ENCODE peak calls at places on chromosomes 13 and 19, in seven cellular contexts. R is ovary; S is PC-9; P is fibroblast of villous mesenchyme; N is T-helper 2 cell; J is NCI-H2029; Z is stimulated activated CD4-positive, alpha-beta T cell treated with anti-CD3 and anti-CD28 coated beads, Interleukin-1b, Interleukin-23, amount 100 ng/mL, for 24 hours. W is an unnamed sample.

GRCh38 chr19:46205183-46205984 is 24.2 kb upstream of the IGFL1 start:
- DNase-seq in R (no peak), S (no peak), P (no peak), N (no peak), J (no peak), Z (no peak), W (no peak)

GRCh38 chr19:21699197-21699596 is 68.2 kb downstream of the ZNF100 start:
- DNase-seq in R (no peak), S (no peak), P (no peak), N (no peak), J (peak; percentile 93), Z (no peak), W (no peak)

GRCh38 chr19:13155472-13156284 is 5.5 kb downstream of the IER2 start:
- DNase-seq in R (peak; percentile 85), S (peak; percentile 93), P (peak; percentile 93), N (peak; percentile 73), J (no peak), Z (peak; percentile 65), W (peak; percentile 33)

GRCh38 chr13:23715762-23716235 is 145.6 kb downstream of the TNFRSF19 start:
- DNase-seq in R (no peak), S (no peak), P (peak; percentile 40), N (no peak), J (no peak), Z (no peak), W (no peak)

GRCh38 chr13:45909089-45909488 is 57.5 kb upstream of the SIAH3 start:
- DNase-seq in R (no peak), S (no peak), P (no peak), N (no peak), J (no peak), Z (no peak), W (no peak)

GRCh38 chr13:60448907-60449510 is 52.0 kb downstream of the TDRD3 start:
- DNase-seq in R (no peak), S (peak; percentile 3), P (peak; percentile 55), N (no peak), J (no peak), Z (no peak), W (no peak)

GRCh38 chr13:39353988-39354387 is 249.0 kb downstream of the LHFPL6 start:
- DNase-seq in R (no peak), S (no peak), P (peak; percentile 2), N (no peak), J (no peak), Z (no peak), W (no peak)

GRCh38 chr19:38003427-38004099 is 96.6 kb downstream of the SIPA1L3 start:
- DNase-seq in R (peak; percentile 48), S (peak; percentile 63), P (peak; percentile 91), N (no peak), J (peak; percentile 93), Z (peak; percentile 5), W (peak; percentile 62)

GRCh38 chr13:93116809-93117208 is 109.8 kb upstream of the GPC6 start:
- DNase-seq in R (no peak), S (no peak), P (no peak), N (no peak), J (peak; percentile 29), Z (no peak), W (no peak)

GRCh38 chr13:42707596-42707995 is 73.8 kb upstream of the FAM216B start:
- DNase-seq in R (no peak), S (no peak), P (peak; percentile 39), N (no peak), J (no peak), Z (no peak), W (no peak)

GRCh38 chr19:45884682-45885555 is 1.0 kb downstream of the IRF2BP1 start:
- DNase-seq in R (peak; percentile 29), S (peak; percentile 21), P (no peak), N (no peak), J (no peak), Z (no peak), W (no peak)

GRCh38 chr13:58165617-58166016 is 534.1 kb downstream of the PCDH17 start:
- DNase-seq in R (no peak), S (no peak), P (no peak), N (no peak), J (no peak), Z (no peak), W (no peak)

GRCh38 chr13:98523455-98524102 is 53.3 kb downstream of the STK24 start:
- DNase-seq in R (no peak), S (no peak), P (no peak), N (no peak), J (no peak), Z (no peak), W (no peak)

GRCh38 chr19:11693505-11694499 is 44.9 kb downstream of the ZNF823 start:
- DNase-seq in R (no peak), S (peak; percentile 28), P (peak; percentile 83), N (no peak), J (peak; percentile 3), Z (no peak), W (peak; percentile 43)

GRCh38 chr13:79988573-79988972 is 352.4 kb downstream of the SPRY2 start:
- DNase-seq in R (no peak), S (no peak), P (peak; percentile 88), N (no peak), J (no peak), Z (no peak), W (no peak)

GRCh38 chr19:47351545-47351944 is 2.4 kb downstream of the DHX34 start:
- DNase-seq in R (no peak), S (no peak), P (peak; percentile 24), N (no peak), J (no peak), Z (no peak), W (no peak)

GRCh38 chr13:104171132-104171531 is 1104.9 kb upstream of the SLC10A2 start:
- DNase-seq in R (no peak), S (no peak), P (no peak), N (no peak), J (no peak), Z (no peak), W (no peak)

GRCh38 chr13:26420282-26420960 is 137.1 kb upstream of the WASF3 start:
- DNase-seq in R (no peak), S (no peak), P (no peak), N (no peak), J (no peak), Z (no peak), W (no peak)

GRCh38 chr19:1104452-1105216 is 840 bp downstream of the GPX4 start:
- DNase-seq in R (peak; percentile 71), S (peak; percentile 81), P (peak; percentile 76), N (peak; percentile 74), J (peak; percentile 55), Z (peak; percentile 72), W (peak; percentile 82)

GRCh38 chr19:3125900-3126524 is 9.8 kb upstream of the GNA15 start:
- DNase-seq in R (no peak), S (peak; percentile 68), P (peak; percentile 31), N (peak; percentile 62), J (peak; percentile 54), Z (peak; percentile 66), W (no peak)

W was measured in C1 segment of cervical spinal cord.